ENCODE peak calls at places on chromosome 4, in nine cellular contexts. C is cardiac muscle cell; V is T-helper 2 cell; L is GM23248; J is stimulated activated CD8-positive, alpha-beta memory T cell treated with anti-CD3 and anti-CD28 coated beads, Interleukin-2, amount 100 ng/mL, for 48 hours; M is hepatocyte; F is BE2C; H is fibroblast of the conjunctiva; Y is activated T-cell treated with anti-CD3 and anti-CD28 coated beads for 1 hour. G is an unnamed sample.

GRCh38 chr4:186642530-186642929 is 81.1 kb downstream of the FAT1 start:
- DNase-seq in J (no peak), M (no peak), L (no peak), C (no peak), Y (no peak), F (no peak), V (no peak), H (no peak), G (no peak)

GRCh38 chr4:3328814-3329663 is 36.2 kb downstream of the RGS12 start:
- DNase-seq in F (no peak), C (peak; percentile 65), L (no peak), Y (no peak), M (no peak), J (no peak), H (no peak), V (no peak), G (no peak)

GRCh38 chr4:186887211-186887785 is 163.6 kb upstream of the FAT1 start:
- DNase-seq in C (peak; percentile 20), L (no peak), J (no peak), F (no peak), M (no peak), Y (no peak), H (no peak), V (no peak), G (no peak)

GRCh38 chr4:155885666-155886065 is 17.8 kb upstream of the TDO2 start:
- DNase-seq in F (no peak), J (no peak), V (no peak), Y (no peak), H (no peak), L (no peak), M (no peak), C (no peak), G (no peak)

GRCh38 chr4:118865091-118865708 is 23.5 kb upstream of the SYNPO2 start:
- DNase-seq in Y (no peak), H (peak; percentile 53), F (peak; percentile 63), V (no peak), M (peak; percentile 78), C (peak; percentile 71), J (no peak), L (peak; percentile 71), G (no peak)

GRCh38 chr4:71195932-71196331 is 142.9 kb upstream of the SLC4A4 start:
- DNase-seq in Y (no peak), H (no peak), C (peak; percentile 51), L (peak; percentile 80), V (no peak), J (no peak), M (no peak), F (no peak), G (no peak)

GRCh38 chr4:8150152-8151090 is 8.2 kb downstream of the ABLIM2 start:
- DNase-seq in L (peak; percentile 53), F (no peak), C (no peak), H (no peak), M (no peak), Y (no peak), V (no peak), J (no peak), G (no peak)

GRCh38 chr4:6781561-6781960 is 966 bp upstream of the KIAA0232 start:
- DNase-seq in J (no peak), Y (no peak), M (no peak), F (no peak), V (no peak), C (no peak), L (no peak), H (no peak), G (no peak)

GRCh38 chr4:145182212-145182611 is 1.8 kb upstream of the OTUD4 start:
- DNase-seq in F (no peak), J (no peak), Y (no peak), H (no peak), M (no peak), C (no peak), L (no peak), V (no peak), G (no peak)